ENCODE peak calls at places on chromosomes 13 and 19, in four cellular contexts. Z is hepatocyte, E is lower lobe of right lung, F is WERI-Rb-1. D is an unnamed sample.

GRCh38 chr13:92136449-92137180 is 738.2 kb downstream of the GPC5 start:
- DNase-seq in Z (no peak), E (no peak), F (no peak), D (no peak)

GRCh38 chr19:56765107-56765506 is 75.4 kb downstream of the PEG3 start:
- DNase-seq in E (peak), F (peak), Z (no peak), D (no peak)

GRCh38 chr19:40598121-40598917 is 2.9 kb upstream of the LTBP4 start:
- DNase-seq in E (peak), Z (peak), F (peak), D (peak)

GRCh38 chr19:44803442-44804428 is 5.2 kb upstream of the BCAM start:
- DNase-seq in E (no peak), Z (peak), F (no peak), D (no peak)

GRCh38 chr19:41945135-41945766 is 13.9 kb downstream of the RABAC1 start:
- DNase-seq in Z (no peak), E (no peak), F (no peak), D (no peak)

GRCh38 chr13:109785892-109786450 is 412 bp downstream of the IRS2 start:
- DNase-seq in F (no peak), Z (peak), E (peak), D (no peak)

GRCh38 chr13:110262494-110262893 is 44.5 kb downstream of the COL4A1 start:
- DNase-seq in Z (peak), F (no peak), E (no peak), D (no peak)

GRCh38 chr13:34116651-34117050 is 298.7 kb downstream of the RFC3 start:
- DNase-seq in F (no peak), E (no peak), Z (no peak), D (no peak)

GRCh38 chr13:41098761-41099160 is 33.8 kb downstream of the KBTBD6 start:
- DNase-seq in Z (no peak), F (no peak), E (no peak), D (no peak)

GRCh38 chr19:55670280-55671053 is 4.6 kb upstream of the EPN1 start:
- DNase-seq in F (no peak), E (peak), Z (no peak), D (no peak)

GRCh38 chr19:49231389-49231788 is 73.8 kb downstream of the TRPM4 start:
- DNase-seq in E (no peak), F (no peak), Z (no peak), D (no peak)

GRCh38 chr19:38682872-38683392 is 35.5 kb downstream of the ACTN4 start:
- DNase-seq in F (no peak), E (no peak), Z (no peak), D (no peak)

GRCh38 chr19:50311723-50312635 is 17.2 kb downstream of the KCNC3 start:
- DNase-seq in F (peak), Z (peak), E (no peak), D (no peak)

GRCh38 chr13:60165391-60166099 is 1.8 kb upstream of the DIAPH3 start:
- DNase-seq in E (no peak), Z (no peak), F (peak), D (no peak)

GRCh38 chr19:38707512-38708114 is 36.7 kb downstream of the CAPN12 start:
- DNase-seq in F (no peak), E (peak), Z (no peak), D (peak)

GRCh38 chr13:20116213-20116612 is 44.6 kb downstream of the GJA3 start:
- DNase-seq in Z (no peak), F (peak), E (no peak), D (no peak)
- TF ChIP-seq CTCF in Z (no peak), F (peak), E (no peak), D (no peak)

GRCh38 chr13:94716016-94716415 is 3.7 kb upstream of the SOX21 start:
- DNase-seq in E (no peak), Z (no peak), F (no peak), D (no peak)
- TF ChIP-seq CTCF in E (no peak), Z (peak), F (peak), D (no peak)

DNA sequence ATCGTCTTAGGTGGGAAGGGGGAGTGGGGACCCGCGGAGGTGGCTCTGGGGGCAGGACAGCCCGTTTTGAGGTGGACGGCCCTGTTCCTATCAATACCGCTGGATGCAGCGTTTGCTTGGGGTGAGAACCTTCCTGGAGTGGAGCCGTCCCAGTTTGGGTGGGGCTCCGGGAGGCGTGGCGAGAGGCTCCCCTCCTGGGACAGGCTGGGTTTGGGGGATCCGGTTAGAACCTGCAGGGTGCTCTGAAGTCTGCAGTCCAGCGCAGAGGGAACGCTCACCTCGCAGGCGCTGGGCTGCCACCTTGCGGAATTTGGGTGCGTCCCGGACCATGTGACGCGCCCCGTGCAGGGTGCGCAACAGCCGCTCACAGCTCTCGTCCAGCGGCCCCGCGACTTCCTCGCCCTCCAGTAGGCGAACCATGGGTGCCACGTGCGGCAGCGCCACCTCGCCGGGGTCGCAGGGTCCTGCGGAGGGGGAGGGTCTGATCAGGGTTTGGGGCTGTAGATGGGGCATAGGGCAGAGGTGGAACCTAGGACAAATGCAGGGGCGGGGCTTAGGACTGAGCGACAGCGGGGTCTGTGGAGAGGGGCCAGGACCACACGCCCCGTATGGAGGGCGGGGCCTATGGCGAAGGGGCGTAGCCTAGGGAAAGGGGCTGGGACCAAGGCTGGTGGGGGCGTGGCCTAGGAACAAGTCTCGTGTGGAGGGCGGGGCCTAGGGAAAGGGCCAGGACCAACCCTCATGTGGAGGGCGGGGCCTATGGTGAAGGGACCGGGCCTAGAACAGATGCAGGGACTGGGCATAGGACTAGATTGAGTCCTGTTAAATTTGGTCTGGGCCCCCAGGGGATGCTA is 13.8 kb downstream of the SH2D3A start:
- DNase-seq in F (peak), Z (peak), E (peak), D (peak)
- TF ChIP-seq CTCF in F (no peak), Z (peak), E (peak), D (no peak)

DNA sequence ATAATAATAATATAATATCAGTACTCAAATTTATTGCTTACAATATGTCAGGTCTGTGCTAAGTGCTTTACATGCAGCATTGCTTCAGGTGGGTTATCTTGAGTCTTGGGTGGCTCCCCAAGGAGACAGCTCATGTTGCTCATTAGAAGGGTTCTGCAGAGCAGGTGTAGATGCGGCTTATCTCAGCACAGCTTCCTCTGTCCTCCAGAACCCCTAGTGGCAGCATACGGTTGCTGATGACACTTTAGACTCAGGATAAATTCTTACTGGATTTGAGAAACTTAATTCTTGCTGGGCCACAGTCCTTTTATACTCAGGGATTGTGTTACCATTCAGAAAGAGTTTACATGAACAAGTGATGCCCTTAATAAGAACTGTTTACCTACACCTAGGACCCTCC is 8.9 kb downstream of the COG3 start:
- DNase-seq in E (no peak), F (peak), Z (no peak), D (no peak)
- TF ChIP-seq CTCF in E (no peak), F (peak), Z (peak), D (no peak)

GRCh38 chr13:66689037-66689619 is 541.0 kb downstream of the PCDH9 start:
- DNase-seq in Z (no peak), E (no peak), F (no peak), D (no peak)
- TF ChIP-seq CTCF in Z (peak), E (no peak), F (no peak), D (no peak)

DNA sequence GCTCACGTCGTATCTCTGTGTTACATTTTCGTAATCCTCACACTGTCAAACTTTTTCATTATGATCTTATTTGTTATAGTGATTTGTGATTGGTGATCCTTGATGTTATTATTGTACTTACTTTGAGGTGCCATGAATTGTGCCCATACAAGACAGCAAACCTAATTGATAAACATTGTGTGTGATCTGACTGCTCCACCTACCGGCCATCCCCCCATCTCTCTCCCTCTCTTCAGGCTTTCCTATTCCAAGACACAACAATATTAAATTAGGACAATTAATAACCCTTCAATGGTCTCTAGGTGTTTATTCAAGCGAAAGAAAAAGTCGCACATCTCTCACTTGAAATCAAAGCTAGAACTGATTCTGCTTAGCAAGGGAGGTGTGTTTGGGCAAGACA is 349.3 kb downstream of the RBM26 start:
- DNase-seq in Z (no peak), E (no peak), F (no peak), D (no peak)
- TF ChIP-seq CTCF in Z (no peak), E (no peak), F (no peak), D (no peak)

DNA sequence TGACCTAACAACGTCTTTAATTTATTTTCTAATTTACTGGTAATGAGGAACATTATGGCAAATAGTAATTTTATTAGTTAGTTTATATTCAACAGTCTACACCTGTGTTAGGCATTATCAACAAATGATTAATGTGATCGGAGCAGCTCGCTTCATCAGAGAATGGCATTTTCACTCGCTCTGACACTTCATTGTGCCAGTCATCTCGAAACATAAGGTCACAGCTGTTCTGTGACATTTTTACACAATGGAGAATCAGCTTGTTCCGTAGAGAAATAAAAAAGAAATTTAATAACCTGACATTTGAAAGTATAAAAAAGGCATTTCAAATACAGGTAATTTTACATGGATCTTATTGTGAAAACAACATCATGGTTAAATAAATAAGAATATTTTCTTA is 858.4 kb downstream of the SLITRK6 start:
- DNase-seq in E (no peak), F (no peak), Z (no peak), D (no peak)
- TF ChIP-seq CTCF in E (no peak), F (no peak), Z (no peak), D (no peak)

GRCh38 chr19:36245210-36246005 is 30.5 kb downstream of the ZNF146 start:
- DNase-seq in F (no peak), Z (no peak), E (no peak), D (no peak)
- TF ChIP-seq CTCF in F (no peak), Z (no peak), E (no peak), D (no peak)

DNA sequence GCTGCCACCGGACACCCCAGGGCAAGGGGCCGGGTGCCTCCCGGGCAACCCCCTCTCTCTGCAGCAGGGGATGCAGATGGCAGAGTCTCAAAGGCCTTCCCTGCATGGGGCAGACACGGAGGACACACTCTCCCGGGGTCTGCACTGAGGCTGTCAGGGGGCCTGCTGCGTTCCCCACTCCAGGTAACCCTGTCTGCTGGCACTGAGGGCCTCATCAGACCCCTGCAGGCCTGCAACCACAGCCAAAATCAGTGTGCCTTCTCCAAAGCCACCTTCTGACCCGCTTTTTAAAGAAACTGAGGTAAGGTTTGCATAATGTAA is 93.9 kb downstream of the GNG7 start:
- DNase-seq in Z (no peak), F (no peak), E (no peak), D (no peak)
- TF ChIP-seq CTCF in Z (no peak), F (no peak), E (no peak), D (no peak)

GRCh38 chr13:69580255-69580654 is 527.4 kb upstream of the ATXN8OS start:
- DNase-seq in F (no peak), E (no peak), Z (no peak), D (no peak)

GRCh38 chr13:69589531-69589930 is 518.1 kb upstream of the ATXN8OS start:
- DNase-seq in F (no peak), E (no peak), Z (no peak), D (no peak)

GRCh38 chr13:69591437-69591836 is 516.2 kb upstream of the ATXN8OS start:
- DNase-seq in F (no peak), E (no peak), Z (no peak), D (no peak)

DNA sequence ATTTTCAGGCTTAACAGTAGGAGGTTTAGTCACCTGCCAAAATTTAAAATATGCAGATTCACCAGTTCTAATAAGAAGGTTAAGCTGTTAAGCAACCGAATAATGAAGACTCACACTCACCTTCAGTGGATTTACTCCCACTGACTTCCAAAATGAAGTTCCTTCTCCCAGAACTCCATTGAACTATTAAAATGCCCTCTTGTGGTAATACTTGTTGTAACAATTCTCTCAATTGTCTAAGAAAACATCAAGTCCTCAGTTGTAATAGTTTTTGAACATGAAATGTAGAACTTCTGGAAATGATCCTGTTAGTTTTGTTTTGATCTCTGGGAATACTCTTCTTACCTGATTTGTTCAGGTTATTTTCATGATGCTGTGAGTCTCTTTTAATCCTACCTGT is 522.0 kb upstream of the ATXN8OS start:
- DNase-seq in F (no peak), E (no peak), Z (no peak), D (no peak)
- TF ChIP-seq CTCF in F (no peak), E (no peak), Z (peak), D (no peak)